ENCODE peak calls at places on chromosomes 4 and X, in eight cellular contexts. L, I, C, Y, W, X, Q and H are unnamed samples.

GRCh38 chr4:4859010-4859798 is at the start of gene MSX1:
- DNase-seq in L (peak), I (peak), C (peak), Y (no peak), W (peak), X (peak), Q (peak), H (peak)

GRCh38 chr4:73866236-73866635 is 3.0 kb upstream of the CXCL1 start:
- DNase-seq in L (no peak), I (no peak), C (no peak), Y (no peak), W (no peak), X (no peak), Q (no peak), H (no peak)

GRCh38 chr4:32485976-32486375 is 1765.8 kb downstream of the PCDH7 start:
- DNase-seq in L (no peak), I (no peak), C (no peak), Y (no peak), W (no peak), X (no peak), Q (no peak), H (no peak)

GRCh38 chrX:22249371-22249770 is 23.3 kb upstream of the CBLL2 start:
- DNase-seq in L (no peak), I (no peak), C (no peak), Y (no peak), W (no peak), X (no peak), Q (no peak), H (no peak)

GRCh38 chr4:107548211-107548905 is 171.7 kb downstream of the PAPSS1 start:
- DNase-seq in L (no peak), I (no peak), C (no peak), Y (no peak), W (no peak), X (no peak), Q (no peak), H (no peak)

GRCh38 chr4:478373-478772 is 20.6 kb downstream of the ZNF721 start:
- DNase-seq in L (no peak), I (no peak), C (no peak), Y (no peak), W (no peak), X (no peak), Q (no peak), H (no peak)

GRCh38 chr4:33959519-33959918 is 2284.8 kb downstream of the ARAP2 start:
- DNase-seq in L (no peak), I (no peak), C (no peak), Y (no peak), W (no peak), X (no peak), Q (no peak), H (no peak)

GRCh38 chr4:74682567-74683359 is 111.6 kb downstream of the BTC start:
- DNase-seq in L (no peak), I (no peak), C (no peak), Y (peak), W (no peak), X (no peak), Q (peak), H (no peak)

GRCh38 chr4:10762541-10762940 is 78.0 kb upstream of the CLNK start:
- DNase-seq in L (no peak), I (no peak), C (no peak), Y (no peak), W (no peak), X (no peak), Q (no peak), H (no peak)

GRCh38 chr4:104967034-104967401 is 179.7 kb upstream of the TET2 start:
- DNase-seq in L (no peak), I (no peak), C (no peak), Y (peak), W (no peak), X (no peak), Q (no peak), H (no peak)

GRCh38 chr4:154985673-154986072 is 204.6 kb downstream of the RBM46 start:
- DNase-seq in L (no peak), I (no peak), C (no peak), Y (no peak), W (no peak), X (no peak), Q (no peak), H (no peak)

GRCh38 chr4:189792819-189793618 is 147.7 kb upstream of the FRG1 start:
- DNase-seq in L (peak), I (peak), C (no peak), Y (peak), W (peak), X (peak), Q (peak), H (peak)

GRCh38 chr4:76690091-76690905 is 207.6 kb downstream of the SOWAHB start:
- DNase-seq in L (no peak), I (no peak), C (no peak), Y (no peak), W (no peak), X (no peak), Q (no peak), H (no peak)

GRCh38 chr4:61204353-61204752 is 4.2 kb downstream of the ADGRL3 start:
- DNase-seq in L (no peak), I (no peak), C (no peak), Y (peak), W (no peak), X (no peak), Q (no peak), H (no peak)

GRCh38 chr4:41594439-41594838 is 56.5 kb downstream of the LIMCH1 start:
- DNase-seq in L (no peak), I (peak), C (no peak), Y (no peak), W (no peak), X (no peak), Q (no peak), H (no peak)

GRCh38 chrX:102835504-102836146 is 101.4 kb upstream of the RAB40AL start:
- DNase-seq in L (no peak), I (no peak), C (no peak), Y (no peak), W (no peak), X (peak), Q (peak), H (no peak)

GRCh38 chr4:163556169-163556568 is 61.7 kb downstream of the TMA16 start:
- DNase-seq in L (no peak), I (no peak), C (no peak), Y (no peak), W (no peak), X (no peak), Q (no peak), H (no peak)

GRCh38 chr4:188297873-188298272 is 158.6 kb downstream of the TRIML1 start:
- DNase-seq in L (no peak), I (no peak), C (no peak), Y (no peak), W (no peak), X (no peak), Q (no peak), H (no peak)

GRCh38 chr4:94406668-94407437 is 44.9 kb upstream of the PDLIM5 start:
- DNase-seq in L (peak), I (peak), C (no peak), Y (peak), W (peak), X (peak), Q (peak), H (peak)

GRCh38 chrX:66200050-66200664 is 36.1 kb downstream of the HEPH start:
- DNase-seq in L (no peak), I (no peak), C (no peak), Y (no peak), W (no peak), X (peak), Q (no peak), H (no peak)

GRCh38 chr4:112847781-112848180 is 201.7 kb upstream of the ANK2 start:
- DNase-seq in L (no peak), I (no peak), C (no peak), Y (peak), W (no peak), X (no peak), Q (no peak), H (no peak)

GRCh38 chr4:41110050-41110449 is 104.3 kb downstream of the APBB2 start:
- DNase-seq in L (no peak), I (no peak), C (no peak), Y (no peak), W (no peak), X (no peak), Q (no peak), H (no peak)

GRCh38 chrX:134026732-134027311 is 41.4 kb upstream of the GPC3 start:
- DNase-seq in L (peak), I (no peak), C (no peak), Y (peak), W (peak), X (peak), Q (peak), H (peak)

GRCh38 chr4:20805716-20806115 is 105.5 kb downstream of the PACRGL start:
- DNase-seq in L (no peak), I (no peak), C (no peak), Y (peak), W (no peak), X (no peak), Q (no peak), H (no peak)

GRCh38 chrX:140229187-140229586 is 263.9 kb upstream of the CXorf66 start:
- DNase-seq in L (no peak), I (no peak), C (no peak), Y (no peak), W (no peak), X (no peak), Q (no peak), H (no peak)

GRCh38 chrX:9708086-9708485 is 57.6 kb downstream of the GPR143 start:
- DNase-seq in L (no peak), I (no peak), C (no peak), Y (no peak), W (no peak), X (no peak), Q (no peak), H (no peak)

GRCh38 chrX:78527263-78527662 is 131.9 kb downstream of the RTL3 start:
- DNase-seq in L (no peak), I (no peak), C (no peak), Y (no peak), W (no peak), X (peak), Q (no peak), H (no peak)

GRCh38 chr4:2041234-2042130 is 17.6 kb upstream of the NAT8L start:
- DNase-seq in L (peak), I (peak), C (peak), Y (no peak), W (peak), X (peak), Q (peak), H (peak)

GRCh38 chr4:134865675-134866074 is 664.1 kb upstream of the PABPC4L start:
- DNase-seq in L (no peak), I (no peak), C (no peak), Y (no peak), W (no peak), X (no peak), Q (no peak), H (no peak)